ENCODE peak calls at places on chromosomes 13 and 19, in four cellular contexts. D is stimulated activated CD4-positive, alpha-beta T cell treated with anti-CD3 and anti-CD28 coated beads, Interleukin-4, amount 100 ng/mL, for 1 hour; N is fibroblast of pulmonary artery; X is Daoy. E is an unnamed sample.

GRCh38 chr13:46831588-46832194 is 34.7 kb upstream of the ESD start:
- DNase-seq in X (peak; percentile 22), D (no peak), N (peak; percentile 69), E (peak; percentile 63)

GRCh38 chr19:49642488-49643035 is 553 bp downstream of the SCAF1 start:
- DNase-seq in D (no peak), N (no peak), X (no peak), E (no peak)

GRCh38 chr19:55598034-55598433 is 1.3 kb downstream of the FIZ1 start:
- DNase-seq in X (no peak), N (no peak), D (no peak), E (no peak)

GRCh38 chr19:18768997-18769891 is 21.9 kb downstream of the COMP start:
- DNase-seq in D (no peak), N (no peak), X (no peak), E (no peak)

GRCh38 chr13:114303700-114304327 is 10.5 kb upstream of the CHAMP1 start:
- DNase-seq in N (no peak), X (no peak), D (no peak), E (no peak)

GRCh38 chr19:52786078-52786463 is 520 bp downstream of the ZNF600 start:
- DNase-seq in X (no peak), N (no peak), D (no peak), E (peak; percentile 5)

GRCh38 chr13:113903361-113903760 is 39.5 kb upstream of the GAS6 start:
- DNase-seq in X (no peak), N (no peak), D (no peak), E (no peak)

GRCh38 chr13:24161010-24161775 is 673 bp downstream of the SPATA13 start:
- DNase-seq in X (peak; percentile 14), D (peak; percentile 46), N (no peak), E (peak; percentile 42)

GRCh38 chr19:42277821-42278809 is 9.1 kb downstream of the CIC start:
- DNase-seq in N (peak; percentile 52), X (peak; percentile 76), D (no peak), E (no peak)

GRCh38 chr19:4575267-4575793 is 15.8 kb upstream of the SEMA6B start:
- DNase-seq in D (no peak), X (peak; percentile 99), N (peak; percentile 99), E (peak; percentile 70)